ENCODE peak calls at places on chromosomes 11 and 22, in six cellular contexts. Y is GM23248, X is MM.1S, H is neural progenitor cell, S is GM23338, R is PC-9. P is an unnamed sample.

GRCh38 chr11:45100338-45100737 is 46.1 kb upstream of the PRDM11 start:
- DNase-seq in Y (peak; percentile 35), X (no peak), H (peak; percentile 47), S (peak; percentile 83), R (no peak), P (peak; percentile 23)

GRCh38 chr11:2589538-2589934 is 110.3 kb downstream of the KCNQ1OT1 start:
- DNase-seq in X (no peak), S (no peak), Y (no peak), R (no peak), H (no peak), P (no peak)

GRCh38 chr22:27840436-27840835 is 38.9 kb upstream of the MN1 start:
- DNase-seq in S (no peak), Y (no peak), X (no peak), R (no peak), H (no peak), P (no peak)

GRCh38 chr11:69383372-69383771 is 89.4 kb downstream of the MYEOV start:
- DNase-seq in S (no peak), X (no peak), R (no peak), H (no peak), Y (no peak), P (no peak)

GRCh38 chr11:100929377-100929776 is 200.2 kb downstream of the PGR start:
- DNase-seq in H (no peak), S (no peak), Y (peak; percentile 45), X (peak; percentile 47), R (no peak), P (peak; percentile 49)

GRCh38 chr11:1863352-1864215 is 10.7 kb downstream of the LSP1 start:
- DNase-seq in S (peak; percentile 53), Y (peak; percentile 89), R (peak; percentile 68), X (no peak), H (peak; percentile 84), P (peak; percentile 79)

GRCh38 chr11:106391771-106392412 is 314.4 kb downstream of the AASDHPPT start:
- DNase-seq in S (no peak), Y (peak; percentile 68), X (no peak), R (no peak), H (no peak), P (peak; percentile 89)

GRCh38 chr11:128846985-128847384 is 20.1 kb downstream of the KCNJ1 start:
- DNase-seq in Y (no peak), R (no peak), H (no peak), S (no peak), X (no peak), P (no peak)

GRCh38 chr22:21587803-21588611 is 20.5 kb downstream of the UBE2L3 start:
- DNase-seq in R (no peak), S (no peak), H (no peak), Y (no peak), X (peak; percentile 77), P (no peak)

GRCh38 chr22:37623075-37624016 is 14.7 kb downstream of the GGA1 start:
- DNase-seq in X (peak; percentile 52), R (no peak), Y (peak; percentile 65), S (peak; percentile 83), H (peak; percentile 86), P (peak; percentile 44)

GRCh38 chr11:451738-452137 is 1.7 kb downstream of the PTDSS2 start:
- DNase-seq in H (no peak), S (no peak), Y (no peak), R (no peak), X (no peak), P (no peak)

GRCh38 chr11:35147273-35147672 is 8.3 kb downstream of the CD44 start:
- DNase-seq in X (no peak), S (no peak), H (no peak), R (no peak), Y (peak; percentile 32), P (no peak)

GRCh38 chr11:123217897-123218296 is 22.8 kb upstream of the CLMP start:
- DNase-seq in S (peak; percentile 38), H (no peak), R (no peak), Y (peak; percentile 37), X (no peak), P (no peak)

GRCh38 chr22:27959335-27960090 is 40.5 kb upstream of the PITPNB start:
- DNase-seq in Y (no peak), R (no peak), S (no peak), X (no peak), H (no peak), P (no peak)

GRCh38 chr11:60867871-60868681 is 734 bp downstream of the ZP1 start:
- DNase-seq in S (no peak), R (no peak), H (no peak), Y (no peak), X (no peak), P (no peak)

GRCh38 chr11:64851831-64852337 is 7.4 kb upstream of the CDC42BPG start:
- DNase-seq in X (peak; percentile 83), R (no peak), H (no peak), Y (no peak), S (no peak), P (no peak)
- H3F3A ChIP-seq in X (peaks cover 22% of the 10 kb centered on the region), R (peaks cover 64% of the 10 kb centered on the region), H (peaks cover 6% of the 10 kb centered on the region), Y (peaks cover 20% of the 10 kb centered on the region), S (no peaks in the 10 kb centered on the region), P (no peaks in the 10 kb centered on the region)

GRCh38 chr22:23242473-23243001 is 62.2 kb downstream of the BCR start:
- DNase-seq in S (peak; percentile 95), R (no peak), X (no peak), H (peak; percentile 88), Y (no peak), P (no peak)
- H3K4me3 ChIP-seq in S (peak overlapping the region; percentile 49), R (no peak overlapping the region), X (no peak overlapping the region), H (peak overlapping the region; percentile 42), Y (no peak overlapping the region), P (no peak overlapping the region)

GRCh38 chr22:36616682-36617081 is 86.9 kb downstream of the CACNG2 start:
- DNase-seq in Y (no peak), R (no peak), X (no peak), S (no peak), H (no peak), P (no peak)
- TF ChIP-seq EZH2 in Y (no peak), R (no peak), X (no peak), S (no peak), H (no peak), P (no peak)

GRCh38 chr11:33692013-33692504 is 8.6 kb downstream of the C11orf91 start:
- DNase-seq in S (no peak), R (peak; percentile 99), H (peak; percentile 22), Y (peak; percentile 98), X (no peak), P (peak; percentile 96)
- H3F3A ChIP-seq in S (no peaks in the 10 kb centered on the region), R (peaks cover 62% of the 10 kb centered on the region), H (no peaks in the 10 kb centered on the region), Y (peaks cover 67% of the 10 kb centered on the region), X (no peaks in the 10 kb centered on the region), P (peaks cover 22% of the 10 kb centered on the region)

GRCh38 chr11:124717786-124718634 is 21.7 kb upstream of the NRGN start:
- DNase-seq in Y (peak; percentile 50), R (no peak), H (peak; percentile 73), S (peak; percentile 66), X (peak; percentile 12), P (peak; percentile 52)

GRCh38 chr11:124716596-124716995 is 23.1 kb upstream of the NRGN start:
- DNase-seq in R (no peak), Y (peak; percentile 11), S (no peak), H (no peak), X (no peak), P (peak; percentile 30)

GRCh38 chr11:124719534-124719933 is 20.2 kb upstream of the NRGN start:
- DNase-seq in X (no peak), H (no peak), S (no peak), R (no peak), Y (no peak), P (no peak)

GRCh38 chr11:124718801-124719200 is 20.9 kb upstream of the NRGN start:
- DNase-seq in X (no peak), S (no peak), Y (no peak), H (no peak), R (no peak), P (no peak)

DNA sequence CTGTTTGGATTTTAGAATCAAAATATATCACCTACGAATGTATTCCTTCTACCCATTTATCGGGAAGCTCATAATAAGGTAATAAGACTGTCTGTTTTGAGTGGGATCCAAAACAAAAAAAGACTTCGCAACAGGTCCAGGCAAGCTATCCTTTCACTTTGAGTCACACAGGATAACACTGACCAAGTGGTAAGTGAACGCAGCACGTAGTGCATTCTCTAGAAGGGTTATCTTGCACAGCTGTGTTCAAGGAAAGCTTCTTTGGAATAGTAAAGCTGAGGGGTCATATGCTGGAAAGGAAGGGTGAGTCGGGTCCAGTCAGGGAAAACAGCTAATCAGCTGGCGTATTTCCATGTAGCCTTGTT is 22.3 kb upstream of the NRGN start:
- DNase-seq in H (no peak), X (no peak), Y (no peak), S (no peak), R (no peak), P (peak; percentile 11)
- H3K4me3 ChIP-seq in H (peak overlapping the region; percentile 52), X (no peak overlapping the region), Y (no peak overlapping the region), S (peak overlapping the region; percentile 76), R (no peak overlapping the region), P (peak overlapping the region; percentile 72)

DNA sequence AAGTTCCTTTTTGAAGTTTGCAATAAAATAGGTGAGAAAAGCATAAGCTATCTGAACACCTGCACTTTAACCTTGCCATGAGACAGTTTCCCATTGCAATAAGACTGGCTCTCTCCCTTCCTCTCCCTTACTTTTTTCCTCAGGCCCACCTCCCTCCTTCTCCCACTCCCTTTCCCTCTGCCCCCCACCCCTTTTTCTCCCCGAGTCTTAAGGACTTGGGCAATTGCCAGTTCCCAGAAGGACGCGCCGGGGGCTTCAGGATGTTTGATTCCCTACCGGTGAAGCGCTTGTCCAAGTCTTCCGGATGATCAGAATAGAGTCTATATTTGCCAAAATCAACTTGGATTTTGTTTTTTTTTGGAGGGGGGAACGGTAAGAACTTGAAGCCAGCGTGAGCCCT is 2.1 kb upstream of the DBX1 start:
- DNase-seq in H (peak; percentile 54), R (no peak), Y (no peak), X (no peak), S (peak; percentile 48), P (no peak)
- TF ChIP-seq EZH2 in H (peak; percentile 22), R (no peak), Y (no peak), X (no peak), S (peak; percentile 47), P (no peak)

DNA sequence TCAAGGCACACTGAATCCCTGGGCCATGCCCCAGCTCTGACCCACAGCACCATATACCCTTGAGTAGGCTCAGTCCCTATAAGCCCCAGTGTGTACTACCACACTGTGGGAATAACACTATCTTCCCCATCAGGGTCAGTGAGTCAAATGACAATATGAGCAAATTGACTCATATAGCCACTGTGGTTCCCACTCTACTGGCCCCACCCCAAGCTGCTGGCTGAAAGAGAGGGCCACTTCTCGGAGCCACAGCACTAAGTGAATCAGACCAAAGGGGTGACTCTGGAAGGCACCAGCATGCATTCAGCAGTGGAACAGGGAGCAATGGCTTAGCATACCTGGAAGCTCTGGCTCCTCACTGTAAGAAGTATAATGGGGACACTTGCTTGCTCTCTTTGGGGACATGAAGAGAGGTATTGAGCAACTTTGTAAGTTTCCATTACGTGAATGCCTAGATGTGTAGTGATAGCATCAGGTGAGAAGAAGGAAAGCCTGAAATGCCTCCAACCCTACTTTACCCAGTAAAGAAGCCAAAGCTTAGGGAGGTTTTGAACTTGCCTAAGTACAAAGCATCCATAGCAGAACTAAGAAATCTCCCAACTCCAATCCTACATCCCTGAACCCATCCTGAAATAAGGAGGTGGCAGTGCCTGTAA is 13.5 kb downstream of the CD59 start:
- DNase-seq in X (no peak), H (no peak), Y (peak; percentile 95), S (no peak), R (peak; percentile 73), P (peak; percentile 86)
- H3F3A ChIP-seq in X (no peaks in the 10 kb centered on the region), H (no peaks in the 10 kb centered on the region), Y (peaks cover 92% of the 10 kb centered on the region), S (no peaks in the 10 kb centered on the region), R (peaks cover 38% of the 10 kb centered on the region), P (peaks cover 8% of the 10 kb centered on the region)